ENCODE peak calls at places on chromosomes 11 and 22, in six cellular contexts. H, C, U, G, E and L are unnamed samples.

GRCh38 chr11:6285019-6285418 is 25.4 kb downstream of the CCKBR start:
- DNase-seq in H (no peak), C (no peak), U (no peak), G (no peak), E (no peak), L (no peak)

GRCh38 chr11:71930556-71931244 is 1.9 kb downstream of the RNF121 start:
- DNase-seq in H (no peak), C (no peak), U (no peak), G (peak; percentile 39), E (no peak), L (no peak)

GRCh38 chr22:23446796-23447350 is 133.2 kb downstream of the IGLL1 start:
- DNase-seq in H (no peak), C (no peak), U (no peak), G (no peak), E (no peak), L (no peak)

GRCh38 chr22:22576244-22576988 is 17.4 kb upstream of the PRAME start:
- DNase-seq in H (peak; percentile 64), C (peak; percentile 44), U (peak; percentile 71), G (peak; percentile 59), E (peak; percentile 33), L (peak; percentile 3)

GRCh38 chr11:132538642-132539041 is 993.7 kb downstream of the OPCML start:
- DNase-seq in H (no peak), C (no peak), U (no peak), G (no peak), E (no peak), L (no peak)

GRCh38 chr22:21003782-21004181 is 1.9 kb upstream of the THAP7 start:
- DNase-seq in H (no peak), C (no peak), U (no peak), G (no peak), E (peak; percentile 86), L (no peak)

GRCh38 chr22:39519681-39520053 is 695 bp upstream of the ATF4 start:
- DNase-seq in H (peak; percentile 31), C (no peak), U (no peak), G (no peak), E (peak; percentile 36), L (no peak)

GRCh38 chr22:35432226-35432905 is 32.4 kb downstream of the MCM5 start:
- DNase-seq in H (no peak), C (no peak), U (no peak), G (no peak), E (no peak), L (no peak)

GRCh38 chr22:29914991-29915390 is 32.0 kb downstream of the MTMR3 start:
- DNase-seq in H (no peak), C (no peak), U (no peak), G (no peak), E (no peak), L (no peak)

GRCh38 chr11:133955091-133955846 is 1.5 kb downstream of the IGSF9B start:
- DNase-seq in H (no peak), C (no peak), U (no peak), G (peak; percentile 66), E (peak; percentile 68), L (no peak)

GRCh38 chr11:69062169-69062855 is 13.6 kb downstream of the TPCN2 start:
- DNase-seq in H (no peak), C (no peak), U (no peak), G (no peak), E (no peak), L (no peak)

GRCh38 chr11:2150206-2150847 is 10.7 kb downstream of the INS start:
- DNase-seq in H (peak; percentile 65), C (peak; percentile 47), U (peak; percentile 64), G (no peak), E (peak; percentile 20), L (no peak)

GRCh38 chr11:129888451-129888850 is 6.9 kb downstream of the NFRKB start:
- DNase-seq in H (no peak), C (no peak), U (no peak), G (no peak), E (no peak), L (no peak)

GRCh38 chr11:103596323-103596722 is 440.1 kb upstream of the DDI1 start:
- DNase-seq in H (peak; percentile 14), C (no peak), U (no peak), G (no peak), E (peak; percentile 87), L (peak; percentile 40)

GRCh38 chr11:72842126-72842525 is 27.9 kb downstream of the ATG16L2 start:
- DNase-seq in H (no peak), C (no peak), U (no peak), G (no peak), E (no peak), L (no peak)

GRCh38 chr11:103544874-103545273 is 435.6 kb downstream of the DYNC2H1 start:
- DNase-seq in H (no peak), C (no peak), U (no peak), G (no peak), E (no peak), L (no peak)

GRCh38 chr11:7570938-7571337 is 57.1 kb downstream of the PPFIBP2 start:
- DNase-seq in H (no peak), C (no peak), U (no peak), G (no peak), E (no peak), L (no peak)

GRCh38 chr22:22573047-22573889 is 14.2 kb upstream of the PRAME start:
- DNase-seq in H (no peak), C (no peak), U (no peak), G (no peak), E (no peak), L (no peak)

GRCh38 chr22:35950262-35950661 is 78.4 kb downstream of the RBFOX2 start:
- DNase-seq in H (no peak), C (no peak), U (no peak), G (no peak), E (no peak), L (no peak)

GRCh38 chr22:37304595-37305343 is 22.5 kb downstream of the CYTH4 start:
- DNase-seq in H (peak; percentile 28), C (peak; percentile 49), U (no peak), G (no peak), E (no peak), L (no peak)

GRCh38 chr11:66617148-66617814 is 851 bp downstream of the RBM14 start:
- DNase-seq in H (peak; percentile 44), C (peak; percentile 49), U (no peak), G (peak; percentile 28), E (no peak), L (no peak)

GRCh38 chr11:91820709-91821108 is 403.9 kb upstream of the FAT3 start:
- DNase-seq in H (no peak), C (no peak), U (no peak), G (no peak), E (no peak), L (no peak)

GRCh38 chr11:19218801-19219460 is 17.1 kb upstream of the CSRP3 start:
- DNase-seq in H (no peak), C (peak; percentile 33), U (no peak), G (no peak), E (peak; percentile 16), L (no peak)

GRCh38 chr11:72607101-72607468 is 67.1 kb downstream of the PDE2A start:
- DNase-seq in H (no peak), C (no peak), U (no peak), G (no peak), E (no peak), L (no peak)

GRCh38 chr22:49112176-49112575 is 715.5 kb downstream of the BRD1 start:
- DNase-seq in H (no peak), C (no peak), U (no peak), G (no peak), E (no peak), L (no peak)

GRCh38 chr11:12167098-12167999 is 57.0 kb downstream of the MICAL2 start:
- DNase-seq in H (peak; percentile 98), C (peak; percentile 93), U (peak; percentile 77), G (peak; percentile 51), E (peak; percentile 30), L (no peak)

GRCh38 chr11:3052109-3052479 is 5.1 kb downstream of the CARS1 start:
- DNase-seq in H (no peak), C (no peak), U (no peak), G (no peak), E (peak; percentile 25), L (peak; percentile 23)

GRCh38 chr22:49202226-49202625 is 625.4 kb downstream of the BRD1 start:
- DNase-seq in H (no peak), C (no peak), U (no peak), G (no peak), E (no peak), L (no peak)

GRCh38 chr11:22703561-22703960 is 37.1 kb downstream of the GAS2 start:
- DNase-seq in H (no peak), C (no peak), U (no peak), G (no peak), E (no peak), L (peak; percentile 71)

GRCh38 chr11:34313099-34313517 is 44.7 kb downstream of the ABTB2 start:
- DNase-seq in H (no peak), C (no peak), U (peak; percentile 30), G (peak; percentile 8), E (no peak), L (no peak)

GRCh38 chr11:126740857-126741256 is 259.7 kb downstream of the KIRREL3 start:
- DNase-seq in H (no peak), C (no peak), U (no peak), G (no peak), E (no peak), L (no peak)

GRCh38 chr11:65489061-65489705 is 9.7 kb upstream of the MALAT1 start:
- DNase-seq in H (no peak), C (peak; percentile 89), U (peak; percentile 96), G (no peak), E (no peak), L (no peak)

GRCh38 chr11:76408171-76408965 is 27.2 kb downstream of the GVQW3 start:
- DNase-seq in H (no peak), C (no peak), U (no peak), G (no peak), E (no peak), L (no peak)

GRCh38 chr22:32765117-32765618 is 36.3 kb upstream of the TIMP3 start:
- DNase-seq in H (no peak), C (no peak), U (no peak), G (no peak), E (no peak), L (no peak)